ENCODE peak calls at places on chromosomes 6 and 20, in six cellular contexts. M, T, B, C, D and A are unnamed samples.

GRCh38 chr6:42968126-42968701 is 7.7 kb downstream of the GNMT start:
- DNase-seq in M (no peak), D (no peak), C (no peak), B (no peak), T (no peak), A (no peak)

GRCh38 chr6:128174724-128175123 is 273.9 kb upstream of the THEMIS start:
- DNase-seq in D (no peak), T (no peak), B (no peak), C (no peak), M (no peak), A (no peak)

GRCh38 chr6:36387440-36388303 is at the start of gene ETV7:
- DNase-seq in C (peak; percentile 39), B (peak; percentile 10), T (no peak), D (no peak), M (peak; percentile 15), A (no peak)

GRCh38 chr20:41300383-41300782 is 17.1 kb downstream of the ZHX3 start:
- DNase-seq in B (no peak), M (no peak), D (no peak), T (no peak), C (no peak), A (no peak)

GRCh38 chr20:59574308-59574707 is 30.0 kb upstream of the PHACTR3 start:
- DNase-seq in C (no peak), M (no peak), D (no peak), T (no peak), B (no peak), A (no peak)

GRCh38 chr20:54168961-54169862 is 4.6 kb downstream of the CYP24A1 start:
- DNase-seq in M (no peak), T (no peak), D (no peak), C (no peak), B (no peak), A (no peak)

GRCh38 chr6:120872262-120872578 is 462.1 kb downstream of the TBC1D32 start:
- DNase-seq in C (no peak), D (no peak), B (no peak), T (no peak), M (no peak), A (no peak)

GRCh38 chr6:137893726-137894125 is 26.7 kb downstream of the TNFAIP3 start:
- DNase-seq in D (no peak), M (no peak), C (no peak), B (no peak), T (no peak), A (no peak)

GRCh38 chr6:156710479-156710878 is 66.7 kb upstream of the ARID1B start:
- DNase-seq in T (no peak), M (no peak), D (no peak), C (no peak), B (no peak), A (no peak)

GRCh38 chr6:64932486-64932885 is 774.5 kb downstream of the EYS start:
- DNase-seq in B (no peak), M (no peak), D (no peak), T (no peak), C (no peak), A (no peak)